ENCODE peak calls at places on chromosomes 16 and 17, in six cellular contexts. One of them, this sample, is unnamed. For H3K27me3, H3K4me1 and H3K36me3, the result is how much of the 10 kb centered on the place peaks cover.

GRCh38 chr17:278055-279028 is 74.3 kb downstream of the RPH3AL start:
- DNase-seq in Caco-2: peak
- DNase-seq in CD8-positive, alpha-beta T cell: no peak
- DNase-seq in lung: no peak
- DNase-seq in small intestine: no peak
- DNase-seq in heart right ventricle: no peak
- DNase-seq in this sample: peak

GRCh38 chr17:61466246-61466645 is 14.0 kb downstream of the TBX4 start:
- DNase-seq in Caco-2: no peak
- DNase-seq in CD8-positive, alpha-beta T cell: no peak
- DNase-seq in lung: no peak
- DNase-seq in small intestine: no peak
- DNase-seq in heart right ventricle: no peak
- DNase-seq in this sample: no peak

GRCh38 chr17:82859431-82860403 is 19.9 kb upstream of the ZNF750 start:
- DNase-seq in Caco-2: no peak
- DNase-seq in CD8-positive, alpha-beta T cell: peak
- DNase-seq in lung: no peak
- DNase-seq in small intestine: peak
- DNase-seq in heart right ventricle: no peak
- DNase-seq in this sample: no peak

GRCh38 chr16:11149011-11149616 is 106.9 kb downstream of the SOCS1 start:
- DNase-seq in Caco-2: peak
- DNase-seq in CD8-positive, alpha-beta T cell: no peak
- DNase-seq in lung: no peak
- DNase-seq in small intestine: no peak
- DNase-seq in heart right ventricle: no peak
- DNase-seq in this sample: no peak

GRCh38 chr17:68512967-68513474 is 791 bp downstream of the PRKAR1A start:
- DNase-seq in Caco-2: no peak
- DNase-seq in CD8-positive, alpha-beta T cell: peak
- DNase-seq in lung: no peak
- DNase-seq in small intestine: peak
- DNase-seq in heart right ventricle: no peak
- DNase-seq in this sample: peak

GRCh38 chr16:60027351-60027750 is 1293.2 kb upstream of the GOT2 start:
- DNase-seq in Caco-2: no peak
- DNase-seq in CD8-positive, alpha-beta T cell: no peak
- DNase-seq in lung: no peak
- DNase-seq in small intestine: no peak
- DNase-seq in heart right ventricle: no peak
- DNase-seq in this sample: no peak

GRCh38 chr17:58693751-58694150 is 1.3 kb downstream of the RAD51C start:
- DNase-seq in Caco-2: no peak
- DNase-seq in CD8-positive, alpha-beta T cell: no peak
- DNase-seq in lung: no peak
- DNase-seq in small intestine: no peak
- DNase-seq in heart right ventricle: no peak
- DNase-seq in this sample: no peak

GRCh38 chr17:38892620-38893019 is 22.8 kb downstream of the LASP1 start:
- DNase-seq in Caco-2: no peak
- DNase-seq in CD8-positive, alpha-beta T cell: no peak
- DNase-seq in lung: no peak
- DNase-seq in small intestine: no peak
- DNase-seq in heart right ventricle: no peak
- DNase-seq in this sample: no peak

GRCh38 chr17:72702136-72702735 is 390.3 kb downstream of the SLC39A11 start:
- DNase-seq in Caco-2: no peak
- DNase-seq in CD8-positive, alpha-beta T cell: no peak
- DNase-seq in lung: no peak
- DNase-seq in small intestine: no peak
- DNase-seq in heart right ventricle: no peak
- DNase-seq in this sample: no peak

GRCh38 chr17:40548982-40549680 is 16.1 kb downstream of the CCR7 start:
- DNase-seq in Caco-2: no peak
- DNase-seq in CD8-positive, alpha-beta T cell: no peak
- DNase-seq in lung: peak
- DNase-seq in small intestine: peak
- DNase-seq in heart right ventricle: no peak
- DNase-seq in this sample: no peak

GRCh38 chr16:14020141-14020540 is 51.0 kb upstream of the MRTFB start:
- DNase-seq in Caco-2: no peak
- DNase-seq in CD8-positive, alpha-beta T cell: no peak
- DNase-seq in lung: no peak
- DNase-seq in small intestine: no peak
- DNase-seq in heart right ventricle: no peak
- DNase-seq in this sample: no peak

GRCh38 chr17:56497132-56497531 is 96.4 kb upstream of the NOG start:
- DNase-seq in Caco-2: no peak
- DNase-seq in CD8-positive, alpha-beta T cell: no peak
- DNase-seq in lung: no peak
- DNase-seq in small intestine: no peak
- DNase-seq in heart right ventricle: no peak
- DNase-seq in this sample: no peak

GRCh38 chr17:14693382-14693781 is 392.5 kb downstream of the HS3ST3B1 start:
- DNase-seq in Caco-2: no peak
- DNase-seq in CD8-positive, alpha-beta T cell: no peak
- DNase-seq in lung: no peak
- DNase-seq in small intestine: no peak
- DNase-seq in heart right ventricle: no peak
- DNase-seq in this sample: no peak

GRCh38 chr17:67359960-67360817 is 6.2 kb downstream of the PSMD12 start:
- DNase-seq in Caco-2: no peak
- DNase-seq in CD8-positive, alpha-beta T cell: peak
- DNase-seq in lung: no peak
- DNase-seq in small intestine: no peak
- DNase-seq in heart right ventricle: no peak
- DNase-seq in this sample: peak

GRCh38 chr17:5588584-5588983 is 4.3 kb upstream of the NLRP1 start:
- DNase-seq in Caco-2: no peak
- DNase-seq in CD8-positive, alpha-beta T cell: no peak
- DNase-seq in lung: no peak
- DNase-seq in small intestine: no peak
- DNase-seq in heart right ventricle: no peak
- DNase-seq in this sample: no peak

GRCh38 chr17:79904865-79905264 is 65.6 kb upstream of the CBX4 start:
- DNase-seq in Caco-2: peak
- DNase-seq in CD8-positive, alpha-beta T cell: no peak
- DNase-seq in lung: no peak
- DNase-seq in small intestine: no peak
- DNase-seq in heart right ventricle: no peak
- DNase-seq in this sample: no peak

GRCh38 chr16:53087101-53087500 is 32.3 kb downstream of the CHD9 start:
- DNase-seq in Caco-2: no peak
- DNase-seq in CD8-positive, alpha-beta T cell: no peak
- DNase-seq in lung: peak
- DNase-seq in small intestine: no peak
- DNase-seq in heart right ventricle: no peak
- DNase-seq in this sample: no peak

GRCh38 chr17:28282596-28282995 is 36.4 kb upstream of the TMEM97 start:
- DNase-seq in Caco-2: no peak
- DNase-seq in CD8-positive, alpha-beta T cell: no peak
- DNase-seq in lung: no peak
- DNase-seq in small intestine: no peak
- DNase-seq in heart right ventricle: no peak
- DNase-seq in this sample: peak

GRCh38 chr17:32755045-32755805 is 121.7 kb downstream of the MYO1D start:
- DNase-seq in Caco-2: no peak
- DNase-seq in CD8-positive, alpha-beta T cell: no peak
- DNase-seq in lung: no peak
- DNase-seq in small intestine: peak
- DNase-seq in heart right ventricle: no peak
- DNase-seq in this sample: no peak

GRCh38 chr16:52398021-52398420 is 148.9 kb downstream of the TOX3 start:
- DNase-seq in Caco-2: no peak
- DNase-seq in CD8-positive, alpha-beta T cell: no peak
- DNase-seq in lung: no peak
- DNase-seq in small intestine: no peak
- DNase-seq in heart right ventricle: no peak
- DNase-seq in this sample: no peak

GRCh38 chr17:15348030-15348429 is 6.6 kb upstream of the TEKT3 start:
- DNase-seq in Caco-2: no peak
- DNase-seq in CD8-positive, alpha-beta T cell: no peak
- DNase-seq in lung: no peak
- DNase-seq in small intestine: peak
- DNase-seq in heart right ventricle: no peak
- DNase-seq in this sample: peak

GRCh38 chr17:55770220-55770870 is 19.5 kb downstream of the PCTP start:
- DNase-seq in Caco-2: no peak
- DNase-seq in CD8-positive, alpha-beta T cell: no peak
- DNase-seq in lung: no peak
- DNase-seq in small intestine: peak
- DNase-seq in heart right ventricle: no peak
- DNase-seq in this sample: no peak

GRCh38 chr17:14622622-14623101 is 321.8 kb downstream of the HS3ST3B1 start:
- DNase-seq in Caco-2: no peak
- DNase-seq in CD8-positive, alpha-beta T cell: no peak
- DNase-seq in lung: no peak
- DNase-seq in small intestine: no peak
- DNase-seq in heart right ventricle: no peak
- DNase-seq in this sample: no peak

GRCh38 chr16:57039148-57039812 is 49.9 kb downstream of the NLRC5 start:
- DNase-seq in Caco-2: no peak
- DNase-seq in CD8-positive, alpha-beta T cell: peak
- DNase-seq in lung: no peak
- DNase-seq in small intestine: peak
- DNase-seq in heart right ventricle: no peak
- DNase-seq in this sample: no peak

GRCh38 chr16:79278506-79278905 is 322.0 kb downstream of the MAF start:
- DNase-seq in Caco-2: no peak
- DNase-seq in CD8-positive, alpha-beta T cell: peak
- DNase-seq in lung: no peak
- DNase-seq in small intestine: peak
- DNase-seq in heart right ventricle: no peak
- DNase-seq in this sample: no peak

GRCh38 chr16:11128211-11129123 is 127.5 kb downstream of the SOCS1 start:
- DNase-seq in Caco-2: no peak
- DNase-seq in CD8-positive, alpha-beta T cell: no peak
- DNase-seq in lung: no peak
- DNase-seq in small intestine: no peak
- DNase-seq in heart right ventricle: peak
- DNase-seq in this sample: no peak

DNA sequence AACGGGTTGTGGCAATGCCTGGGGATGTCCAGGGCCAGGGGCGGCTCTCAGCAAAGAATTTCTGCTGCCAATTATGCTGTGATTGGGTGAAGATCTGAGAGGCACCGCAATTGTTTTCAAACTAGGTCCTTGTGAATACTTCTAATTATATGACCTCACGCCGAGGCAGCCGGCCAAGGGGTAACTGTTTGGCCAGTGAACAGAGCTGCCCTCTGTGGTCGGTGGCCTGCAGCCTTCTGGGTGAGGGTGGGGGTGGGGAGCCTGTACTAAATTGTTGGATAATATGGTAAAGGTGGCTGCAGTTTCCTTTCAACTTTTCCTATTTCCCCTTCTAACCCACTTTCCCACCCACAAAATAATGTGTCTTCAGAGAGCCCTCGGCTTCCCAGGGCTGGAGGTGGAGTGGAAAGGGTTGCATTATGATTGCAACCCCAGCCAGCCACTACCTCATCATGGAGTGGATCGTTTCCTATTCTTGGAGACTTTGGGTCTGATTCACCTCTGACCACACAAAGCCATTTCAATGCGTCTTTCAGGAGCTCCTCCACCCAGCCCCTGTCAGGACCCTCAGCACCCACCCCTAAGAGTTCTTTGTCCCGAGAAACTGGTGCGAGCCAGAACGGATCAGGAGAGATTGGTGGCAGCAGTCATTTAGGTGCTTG is 2.0 kb upstream of the DNAI2 start:
- DNase-seq in Caco-2: no peak
- DNase-seq in CD8-positive, alpha-beta T cell: no peak
- DNase-seq in lung: peak
- DNase-seq in small intestine: no peak
- DNase-seq in heart right ventricle: peak
- DNase-seq in this sample: no peak
- H3K27me3 ChIP-seq in Caco-2: under half
- H3K27me3 ChIP-seq in CD8-positive, alpha-beta T cell: under half
- H3K27me3 ChIP-seq in lung: under half
- H3K27me3 ChIP-seq in small intestine: under half
- H3K27me3 ChIP-seq in heart right ventricle: under half
- H3K27me3 ChIP-seq in this sample: under half

GRCh38 chr17:77889866-77890760 is 68.4 kb upstream of the TNRC6C start:
- DNase-seq in Caco-2: peak
- DNase-seq in CD8-positive, alpha-beta T cell: no peak
- DNase-seq in lung: no peak
- DNase-seq in small intestine: no peak
- DNase-seq in heart right ventricle: no peak
- DNase-seq in this sample: no peak
- H3K4me1 ChIP-seq in Caco-2: under half
- H3K4me1 ChIP-seq in CD8-positive, alpha-beta T cell: under half
- H3K4me1 ChIP-seq in lung: under half
- H3K4me1 ChIP-seq in small intestine: under half
- H3K4me1 ChIP-seq in heart right ventricle: under half
- H3K4me1 ChIP-seq in this sample: under half

GRCh38 chr17:2637422-2637821 is 44.0 kb downstream of the PAFAH1B1 start:
- DNase-seq in Caco-2: no peak
- DNase-seq in CD8-positive, alpha-beta T cell: no peak
- DNase-seq in lung: no peak
- DNase-seq in small intestine: no peak
- DNase-seq in heart right ventricle: no peak
- DNase-seq in this sample: no peak

GRCh38 chr17:2636169-2636930 is 42.9 kb downstream of the PAFAH1B1 start:
- DNase-seq in Caco-2: no peak
- DNase-seq in CD8-positive, alpha-beta T cell: no peak
- DNase-seq in lung: no peak
- DNase-seq in small intestine: no peak
- DNase-seq in heart right ventricle: no peak
- DNase-seq in this sample: no peak

GRCh38 chr17:2634361-2634960 is 41.0 kb downstream of the PAFAH1B1 start:
- DNase-seq in Caco-2: no peak
- DNase-seq in CD8-positive, alpha-beta T cell: no peak
- DNase-seq in lung: no peak
- DNase-seq in small intestine: peak
- DNase-seq in heart right ventricle: no peak
- DNase-seq in this sample: no peak

GRCh38 chr17:2635675-2636074 is 42.2 kb downstream of the PAFAH1B1 start:
- DNase-seq in Caco-2: no peak
- DNase-seq in CD8-positive, alpha-beta T cell: no peak
- DNase-seq in lung: no peak
- DNase-seq in small intestine: no peak
- DNase-seq in heart right ventricle: no peak
- DNase-seq in this sample: no peak

GRCh38 chr17:2635241-2635640 is 41.8 kb downstream of the PAFAH1B1 start:
- DNase-seq in Caco-2: no peak
- DNase-seq in CD8-positive, alpha-beta T cell: no peak
- DNase-seq in lung: no peak
- DNase-seq in small intestine: no peak
- DNase-seq in heart right ventricle: no peak
- DNase-seq in this sample: no peak
- H3K36me3 ChIP-seq in Caco-2: under half
- H3K36me3 ChIP-seq in CD8-positive, alpha-beta T cell: under half
- H3K36me3 ChIP-seq in lung: under half
- H3K36me3 ChIP-seq in small intestine: under half
- H3K36me3 ChIP-seq in heart right ventricle: under half
- H3K36me3 ChIP-seq in this sample: under half

DNA sequence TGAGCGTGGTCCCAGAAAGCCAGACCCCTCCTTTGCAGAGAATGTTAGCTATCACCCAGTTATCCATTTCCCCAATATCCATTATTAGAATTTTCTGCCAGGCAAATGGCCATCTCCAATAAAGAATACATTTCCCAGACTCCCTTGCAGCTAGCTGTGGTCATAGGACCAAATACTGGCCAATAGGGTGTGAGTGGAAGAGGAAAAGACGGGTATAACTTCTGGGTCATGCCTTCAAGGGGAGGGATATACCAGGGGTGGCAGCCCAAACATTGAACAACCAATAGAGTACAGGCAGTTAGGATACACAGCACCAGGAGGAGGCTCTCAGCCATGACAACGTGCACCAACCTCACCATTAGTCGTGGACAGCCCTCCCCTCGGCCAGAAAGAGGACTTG is 26.1 kb upstream of the FOXF1 start:
- DNase-seq in Caco-2: no peak
- DNase-seq in CD8-positive, alpha-beta T cell: no peak
- DNase-seq in lung: no peak
- DNase-seq in small intestine: no peak
- DNase-seq in heart right ventricle: no peak
- DNase-seq in this sample: no peak
- H3K27me3 ChIP-seq in Caco-2: under half
- H3K27me3 ChIP-seq in CD8-positive, alpha-beta T cell: under half
- H3K27me3 ChIP-seq in lung: under half
- H3K27me3 ChIP-seq in small intestine: under half
- H3K27me3 ChIP-seq in heart right ventricle: half or more
- H3K27me3 ChIP-seq in this sample: under half

This sample was measured in HAP-1.